ENCODE peak calls at places on chromosome 17, in six cellular contexts. One of them, this sample, is unnamed.

GRCh38 chr17:3740611-3741073 is 16.9 kb downstream of the HASPIN start:
- DNase-seq in A549: no peak
- DNase-seq in CD4-positive, alpha-beta memory T cell: peak; percentile 52
- DNase-seq in AML-193: no peak
- DNase-seq in NCI-H345: no peak
- DNase-seq in T-cell: peak; percentile 27
- DNase-seq in this sample: no peak

GRCh38 chr17:40551091-40551873 is 14.0 kb downstream of the CCR7 start:
- DNase-seq in AML-193: no peak
- DNase-seq in CD4-positive, alpha-beta memory T cell: no peak
- DNase-seq in NCI-H345: no peak
- DNase-seq in T-cell: no peak
- DNase-seq in A549: peak; percentile 91
- DNase-seq in this sample: no peak

GRCh38 chr17:76280650-76281049 is 15.5 kb downstream of the UBALD2 start:
- DNase-seq in NCI-H345: no peak
- DNase-seq in AML-193: no peak
- DNase-seq in T-cell: no peak
- DNase-seq in CD4-positive, alpha-beta memory T cell: no peak
- DNase-seq in A549: no peak
- DNase-seq in this sample: no peak

GRCh38 chr17:29168079-29168758 is 12.0 kb downstream of the MYO18A start:
- DNase-seq in A549: no peak
- DNase-seq in AML-193: no peak
- DNase-seq in T-cell: no peak
- DNase-seq in CD4-positive, alpha-beta memory T cell: no peak
- DNase-seq in NCI-H345: no peak
- DNase-seq in this sample: no peak

GRCh38 chr17:57403241-57403640 is 146.9 kb downstream of the MSI2 start:
- DNase-seq in NCI-H345: no peak
- DNase-seq in A549: no peak
- DNase-seq in AML-193: no peak
- DNase-seq in T-cell: no peak
- DNase-seq in CD4-positive, alpha-beta memory T cell: no peak
- DNase-seq in this sample: no peak

GRCh38 chr17:44655983-44656700 is at the start of gene MEIOC:
- DNase-seq in A549: peak; percentile 97
- DNase-seq in NCI-H345: peak; percentile 69
- DNase-seq in AML-193: no peak
- DNase-seq in CD4-positive, alpha-beta memory T cell: no peak
- DNase-seq in T-cell: peak; percentile 3
- DNase-seq in this sample: peak; percentile 55

GRCh38 chr17:28406478-28406824 is 439 bp upstream of the SLC46A1 start:
- DNase-seq in AML-193: no peak
- DNase-seq in CD4-positive, alpha-beta memory T cell: no peak
- DNase-seq in A549: no peak
- DNase-seq in NCI-H345: peak; percentile 73
- DNase-seq in T-cell: no peak
- DNase-seq in this sample: peak; percentile 40

GRCh38 chr17:7361906-7362305 is 7.0 kb downstream of the TMEM95 start:
- DNase-seq in A549: no peak
- DNase-seq in AML-193: no peak
- DNase-seq in CD4-positive, alpha-beta memory T cell: no peak
- DNase-seq in NCI-H345: no peak
- DNase-seq in T-cell: no peak
- DNase-seq in this sample: no peak

GRCh38 chr17:1256699-1257098 is 13.5 kb upstream of the BHLHA9 start:
- DNase-seq in T-cell: no peak
- DNase-seq in AML-193: no peak
- DNase-seq in NCI-H345: no peak
- DNase-seq in A549: no peak
- DNase-seq in CD4-positive, alpha-beta memory T cell: no peak
- DNase-seq in this sample: no peak

GRCh38 chr17:65334391-65334790 is 197.2 kb downstream of the RGS9 start:
- DNase-seq in AML-193: no peak
- DNase-seq in CD4-positive, alpha-beta memory T cell: no peak
- DNase-seq in A549: no peak
- DNase-seq in NCI-H345: no peak
- DNase-seq in T-cell: no peak
- DNase-seq in this sample: no peak

GRCh38 chr17:63095459-63095858 is 129.4 kb downstream of the TANC2 start:
- DNase-seq in A549: no peak
- DNase-seq in NCI-H345: no peak
- DNase-seq in CD4-positive, alpha-beta memory T cell: no peak
- DNase-seq in T-cell: no peak
- DNase-seq in AML-193: no peak
- DNase-seq in this sample: no peak

GRCh38 chr17:76883744-76884525 is 15.7 kb downstream of the MGAT5B start:
- DNase-seq in CD4-positive, alpha-beta memory T cell: no peak
- DNase-seq in AML-193: no peak
- DNase-seq in A549: no peak
- DNase-seq in NCI-H345: no peak
- DNase-seq in T-cell: no peak
- DNase-seq in this sample: no peak

GRCh38 chr17:8793649-8794048 is 5.5 kb downstream of the MFSD6L start:
- DNase-seq in A549: no peak
- DNase-seq in CD4-positive, alpha-beta memory T cell: no peak
- DNase-seq in AML-193: no peak
- DNase-seq in T-cell: no peak
- DNase-seq in NCI-H345: no peak
- DNase-seq in this sample: no peak

GRCh38 chr17:55167024-55167721 is 97.6 kb upstream of the HLF start:
- DNase-seq in NCI-H345: no peak
- DNase-seq in AML-193: no peak
- DNase-seq in A549: no peak
- DNase-seq in CD4-positive, alpha-beta memory T cell: no peak
- DNase-seq in T-cell: no peak
- DNase-seq in this sample: no peak

GRCh38 chr17:2982854-2983636 is 80.4 kb downstream of the OR1D5 start:
- DNase-seq in A549: peak; percentile 89
- DNase-seq in T-cell: no peak
- DNase-seq in CD4-positive, alpha-beta memory T cell: no peak
- DNase-seq in NCI-H345: no peak
- DNase-seq in AML-193: no peak
- DNase-seq in this sample: no peak

GRCh38 chr17:72538921-72539352 is 418.1 kb downstream of the SOX9 start:
- DNase-seq in AML-193: no peak
- DNase-seq in CD4-positive, alpha-beta memory T cell: no peak
- DNase-seq in T-cell: no peak
- DNase-seq in A549: no peak
- DNase-seq in NCI-H345: no peak
- DNase-seq in this sample: no peak

GRCh38 chr17:61259360-61259759 is 140.3 kb upstream of the TBX2 start:
- DNase-seq in AML-193: no peak
- DNase-seq in NCI-H345: no peak
- DNase-seq in A549: no peak
- DNase-seq in CD4-positive, alpha-beta memory T cell: no peak
- DNase-seq in T-cell: no peak
- DNase-seq in this sample: no peak

GRCh38 chr17:50102164-50102991 is 7.2 kb downstream of the PDK2 start:
- DNase-seq in AML-193: no peak
- DNase-seq in NCI-H345: no peak
- DNase-seq in T-cell: no peak
- DNase-seq in CD4-positive, alpha-beta memory T cell: no peak
- DNase-seq in A549: no peak
- DNase-seq in this sample: no peak

GRCh38 chr17:57530508-57530907 is 214.6 kb downstream of the CCDC182 start:
- DNase-seq in NCI-H345: peak; percentile 27
- DNase-seq in T-cell: no peak
- DNase-seq in CD4-positive, alpha-beta memory T cell: no peak
- DNase-seq in AML-193: no peak
- DNase-seq in A549: no peak
- DNase-seq in this sample: no peak

GRCh38 chr17:38994026-38994425 is 26.8 kb upstream of the FBXO47 start:
- DNase-seq in NCI-H345: peak; percentile 40
- DNase-seq in A549: no peak
- DNase-seq in T-cell: no peak
- DNase-seq in AML-193: no peak
- DNase-seq in CD4-positive, alpha-beta memory T cell: no peak
- DNase-seq in this sample: no peak

GRCh38 chr17:82300707-82301270 is 16.6 kb downstream of the CD7 start:
- DNase-seq in NCI-H345: peak; percentile 55
- DNase-seq in AML-193: peak; percentile 33
- DNase-seq in A549: peak; percentile 84
- DNase-seq in T-cell: peak; percentile 45
- DNase-seq in CD4-positive, alpha-beta memory T cell: peak; percentile 67
- DNase-seq in this sample: peak; percentile 53

GRCh38 chr17:57391076-57391825 is 134.9 kb downstream of the MSI2 start:
- DNase-seq in T-cell: no peak
- DNase-seq in A549: no peak
- DNase-seq in NCI-H345: no peak
- DNase-seq in AML-193: peak; percentile 64
- DNase-seq in CD4-positive, alpha-beta memory T cell: no peak
- DNase-seq in this sample: no peak

GRCh38 chr17:82289822-82290541 is 16.5 kb upstream of the CSNK1D start:
- DNase-seq in AML-193: no peak
- DNase-seq in A549: no peak
- DNase-seq in T-cell: no peak
- DNase-seq in NCI-H345: no peak
- DNase-seq in CD4-positive, alpha-beta memory T cell: no peak
- DNase-seq in this sample: no peak

GRCh38 chr17:19769946-19770652 is 22.0 kb upstream of the ALDH3A1 start:
- DNase-seq in AML-193: no peak
- DNase-seq in A549: no peak
- DNase-seq in T-cell: no peak
- DNase-seq in CD4-positive, alpha-beta memory T cell: no peak
- DNase-seq in NCI-H345: no peak
- DNase-seq in this sample: no peak

GRCh38 chr17:2282297-2282873 is 21.2 kb downstream of the SMG6 start:
- DNase-seq in NCI-H345: peak; percentile 3
- DNase-seq in AML-193: peak; percentile 53
- DNase-seq in T-cell: no peak
- DNase-seq in CD4-positive, alpha-beta memory T cell: peak; percentile 61
- DNase-seq in A549: peak; percentile 67
- DNase-seq in this sample: peak; percentile 50

GRCh38 chr17:3555189-3555796 is 2.3 kb downstream of the TRPV3 start:
- DNase-seq in A549: no peak
- DNase-seq in AML-193: no peak
- DNase-seq in T-cell: no peak
- DNase-seq in NCI-H345: no peak
- DNase-seq in CD4-positive, alpha-beta memory T cell: no peak
- DNase-seq in this sample: no peak

GRCh38 chr17:69367298-69367697 is 40.4 kb upstream of the ABCA5 start:
- DNase-seq in AML-193: no peak
- DNase-seq in A549: no peak
- DNase-seq in NCI-H345: no peak
- DNase-seq in CD4-positive, alpha-beta memory T cell: no peak
- DNase-seq in T-cell: no peak
- DNase-seq in this sample: no peak

GRCh38 chr17:81733507-81734404 is 21.7 kb downstream of the SLC25A10 start:
- DNase-seq in NCI-H345: peak; percentile 82
- DNase-seq in CD4-positive, alpha-beta memory T cell: peak; percentile 50
- DNase-seq in T-cell: no peak
- DNase-seq in AML-193: peak; percentile 87
- DNase-seq in A549: peak; percentile 100
- DNase-seq in this sample: peak; percentile 81

GRCh38 chr17:81419886-81420768 is 24.9 kb downstream of the BAHCC1 start:
- DNase-seq in NCI-H345: no peak
- DNase-seq in A549: no peak
- DNase-seq in CD4-positive, alpha-beta memory T cell: no peak
- DNase-seq in AML-193: no peak
- DNase-seq in T-cell: no peak
- DNase-seq in this sample: no peak

GRCh38 chr17:56830726-56831363 is 2.9 kb downstream of the C17orf67 start:
- DNase-seq in A549: no peak
- DNase-seq in AML-193: no peak
- DNase-seq in NCI-H345: no peak
- DNase-seq in CD4-positive, alpha-beta memory T cell: no peak
- DNase-seq in T-cell: no peak
- DNase-seq in this sample: no peak

GRCh38 chr17:49404371-49404770 is 10.3 kb downstream of the PHB1 start:
- DNase-seq in AML-193: no peak
- DNase-seq in CD4-positive, alpha-beta memory T cell: no peak
- DNase-seq in A549: no peak
- DNase-seq in T-cell: no peak
- DNase-seq in NCI-H345: no peak
- DNase-seq in this sample: no peak

GRCh38 chr17:37502009-37502936 is 12.6 kb downstream of the DUSP14 start:
- DNase-seq in NCI-H345: no peak
- DNase-seq in A549: no peak
- DNase-seq in AML-193: no peak
- DNase-seq in CD4-positive, alpha-beta memory T cell: no peak
- DNase-seq in T-cell: no peak
- DNase-seq in this sample: no peak

GRCh38 chr17:43151880-43152456 is 19.0 kb upstream of the NBR1 start:
- DNase-seq in A549: no peak
- DNase-seq in AML-193: no peak
- DNase-seq in CD4-positive, alpha-beta memory T cell: no peak
- DNase-seq in T-cell: no peak
- DNase-seq in NCI-H345: no peak
- DNase-seq in this sample: no peak

GRCh38 chr17:79814966-79815835 is 18.3 kb upstream of the CBX8 start:
- DNase-seq in CD4-positive, alpha-beta memory T cell: no peak
- DNase-seq in T-cell: no peak
- DNase-seq in AML-193: no peak
- DNase-seq in A549: no peak
- DNase-seq in NCI-H345: no peak
- DNase-seq in this sample: no peak

GRCh38 chr17:71983828-71984227 is 137.0 kb upstream of the SOX9 start:
- DNase-seq in AML-193: no peak
- DNase-seq in A549: no peak
- DNase-seq in T-cell: no peak
- DNase-seq in NCI-H345: no peak
- DNase-seq in CD4-positive, alpha-beta memory T cell: no peak
- DNase-seq in this sample: no peak

GRCh38 chr17:45149669-45150603 is 1.7 kb downstream of the HEXIM1 start:
- DNase-seq in AML-193: peak; percentile 66
- DNase-seq in CD4-positive, alpha-beta memory T cell: peak; percentile 43
- DNase-seq in T-cell: no peak
- DNase-seq in NCI-H345: peak; percentile 56
- DNase-seq in A549: peak; percentile 35
- DNase-seq in this sample: peak; percentile 26

GRCh38 chr17:82772026-82772425 is 20.2 kb downstream of the TBCD start:
- DNase-seq in NCI-H345: no peak
- DNase-seq in T-cell: no peak
- DNase-seq in AML-193: no peak
- DNase-seq in CD4-positive, alpha-beta memory T cell: no peak
- DNase-seq in A549: peak; percentile 54
- DNase-seq in this sample: no peak

GRCh38 chr17:49987681-49988441 is 7.2 kb downstream of the DLX3 start:
- DNase-seq in T-cell: no peak
- DNase-seq in A549: no peak
- DNase-seq in AML-193: peak; percentile 35
- DNase-seq in NCI-H345: peak; percentile 27
- DNase-seq in CD4-positive, alpha-beta memory T cell: no peak
- DNase-seq in this sample: peak; percentile 64